ENCODE peak calls at places on chromosomes 11 and 22, in eight cellular contexts. I, V, Z, A, J, H, M and X are unnamed samples.

GRCh38 chr11:61150656-61151544 is 10.3 kb downstream of the VPS37C start:
- DNase-seq in I (no peak), V (no peak), Z (no peak), A (no peak), J (no peak), H (no peak), M (no peak), X (no peak)

GRCh38 chr22:36238348-36239149 is 778 bp downstream of the APOL2 start:
- DNase-seq in I (no peak), V (no peak), Z (peak; percentile 53), A (peak; percentile 43), J (no peak), H (no peak), M (no peak), X (peak; percentile 49)

GRCh38 chr11:69883292-69884255 is 64.4 kb upstream of the FGF3 start:
- DNase-seq in I (no peak), V (no peak), Z (no peak), A (no peak), J (peak; percentile 18), H (no peak), M (no peak), X (no peak)

GRCh38 chr11:128335729-128336128 is 251.6 kb downstream of the ETS1 start:
- DNase-seq in I (no peak), V (no peak), Z (no peak), A (no peak), J (no peak), H (no peak), M (no peak), X (no peak)

GRCh38 chr11:86761978-86762377 is 38.4 kb upstream of the PRSS23 start:
- DNase-seq in I (no peak), V (no peak), Z (no peak), A (no peak), J (no peak), H (no peak), M (peak; percentile 72), X (no peak)

GRCh38 chr11:13098067-13098466 is 89.0 kb downstream of the RASSF10 start:
- DNase-seq in I (no peak), V (no peak), Z (no peak), A (no peak), J (no peak), H (no peak), M (no peak), X (peak; percentile 70)

GRCh38 chr11:114683007-114683406 is 4.7 kb downstream of the NXPE2 start:
- DNase-seq in I (no peak), V (no peak), Z (no peak), A (no peak), J (no peak), H (no peak), M (no peak), X (no peak)

GRCh38 chr11:86185346-86185745 is 59.2 kb upstream of the EED start:
- DNase-seq in I (no peak), V (no peak), Z (no peak), A (no peak), J (no peak), H (no peak), M (no peak), X (no peak)

GRCh38 chr11:6862961-6863360 is at the start of gene OR10A2:
- DNase-seq in I (no peak), V (no peak), Z (no peak), A (no peak), J (no peak), H (no peak), M (peak; percentile 10), X (no peak)

GRCh38 chr11:57425565-57426438 is 1.1 kb downstream of the SLC43A3 start:
- DNase-seq in I (peak; percentile 43), V (no peak), Z (peak; percentile 45), A (peak; percentile 51), J (peak; percentile 78), H (no peak), M (peak; percentile 14), X (peak; percentile 71)

GRCh38 chr11:124602193-124602592 is 9.0 kb upstream of the PANX3 start:
- DNase-seq in I (no peak), V (no peak), Z (no peak), A (no peak), J (no peak), H (peak; percentile 3), M (peak; percentile 54), X (no peak)

GRCh38 chr11:61497876-61498275 is 10.7 kb upstream of the LRRC10B start:
- DNase-seq in I (no peak), V (no peak), Z (no peak), A (no peak), J (no peak), H (no peak), M (no peak), X (no peak)

GRCh38 chr11:134041349-134041748 is 27.5 kb upstream of the JAM3 start:
- DNase-seq in I (no peak), V (no peak), Z (no peak), A (no peak), J (no peak), H (no peak), M (no peak), X (no peak)

GRCh38 chr11:111775024-111775710 is 9.0 kb upstream of the PPP2R1B start:
- DNase-seq in I (peak; percentile 44), V (no peak), Z (no peak), A (peak; percentile 14), J (no peak), H (no peak), M (peak; percentile 50), X (peak; percentile 24)

GRCh38 chr11:111776398-111777093 is 10.4 kb upstream of the PPP2R1B start:
- DNase-seq in I (no peak), V (peak; percentile 44), Z (no peak), A (no peak), J (no peak), H (no peak), M (no peak), X (no peak)

GRCh38 chr11:111779118-111779517 is 12.9 kb upstream of the PPP2R1B start:
- DNase-seq in I (no peak), V (no peak), Z (no peak), A (no peak), J (no peak), H (no peak), M (no peak), X (no peak)

GRCh38 chr11:111778047-111778558 is 11.9 kb upstream of the PPP2R1B start:
- DNase-seq in I (no peak), V (no peak), Z (no peak), A (no peak), J (no peak), H (no peak), M (no peak), X (no peak)

DNA sequence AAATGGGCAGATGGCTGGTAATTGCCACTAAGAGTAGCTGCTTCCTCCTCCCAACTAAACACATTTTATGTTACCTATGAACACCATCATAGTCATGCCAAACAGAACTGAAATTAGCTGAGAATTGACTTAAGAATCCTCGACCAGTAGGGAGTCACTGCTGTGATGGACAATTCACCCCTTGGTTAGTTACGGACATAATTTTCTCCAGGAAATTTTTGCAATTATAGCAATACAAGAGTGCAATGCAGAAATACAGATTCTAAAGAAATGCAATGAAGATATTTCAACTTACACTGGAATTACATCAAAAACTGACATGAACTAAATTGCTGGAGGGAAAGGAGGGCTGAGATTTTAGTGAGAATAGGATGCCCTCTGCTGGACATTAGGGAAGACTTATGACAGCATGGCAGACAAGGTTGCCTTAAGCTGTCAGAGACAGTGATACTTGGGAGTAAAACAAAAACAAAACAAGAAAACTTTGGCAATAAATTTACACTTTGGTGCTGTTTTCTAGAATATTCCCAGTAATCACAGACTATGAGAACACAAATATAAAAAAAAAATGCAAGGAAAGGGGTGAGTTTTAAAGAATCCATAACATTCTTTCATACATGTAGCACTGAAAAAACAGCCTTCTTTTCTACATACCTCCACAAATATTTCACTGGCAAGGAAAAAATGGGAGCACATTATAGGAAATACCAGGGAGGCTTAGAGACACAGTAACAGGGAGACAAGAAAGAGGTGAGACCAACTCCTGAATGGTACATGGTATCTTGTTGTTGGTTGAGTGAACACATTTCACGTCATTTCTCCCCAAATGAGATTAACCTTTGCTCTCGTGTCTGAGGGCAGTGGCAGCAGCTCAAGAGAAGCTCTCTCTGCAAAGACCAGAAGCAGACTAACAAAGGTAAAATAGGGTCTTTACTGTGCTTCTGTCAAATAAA is 11.2 kb upstream of the PPP2R1B start:
- DNase-seq in I (no peak), V (peak; percentile 27), Z (peak; percentile 49), A (no peak), J (no peak), H (peak; percentile 53), M (peak; percentile 82), X (peak; percentile 30)
- TF ChIP-seq POLR2A in I (no peak), V (no peak), Z (no peak), A (no peak), J (no peak), H (no peak), M (no peak), X (no peak)

DNA sequence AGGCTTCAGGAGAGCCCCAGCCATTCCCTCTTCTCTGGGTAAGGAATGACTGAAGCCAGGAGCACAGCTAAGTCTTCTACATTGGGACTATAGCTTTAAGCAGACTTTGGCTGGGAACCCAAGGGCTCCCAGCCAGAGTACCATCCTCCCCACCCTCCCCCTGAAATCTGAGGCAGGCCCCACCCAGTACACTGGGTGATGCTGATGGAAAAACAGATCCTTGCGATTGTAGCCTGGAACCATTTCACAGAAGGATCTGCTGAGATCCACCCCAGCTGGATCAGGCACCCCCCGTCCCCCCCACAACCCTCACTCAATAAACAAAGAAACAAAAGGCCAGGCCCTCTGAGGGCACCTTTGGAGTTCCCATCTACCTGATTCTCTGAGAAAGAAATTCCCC is 39.8 kb downstream of the IL18BP start:
- DNase-seq in I (peak; percentile 60), V (no peak), Z (peak; percentile 83), A (peak; percentile 61), J (peak; percentile 81), H (no peak), M (peak; percentile 72), X (peak; percentile 80)
- TF ChIP-seq POLR2A in I (peak; percentile 73), V (no peak), Z (peak; percentile 71), A (no peak), J (no peak), H (no peak), M (no peak), X (no peak)

GRCh38 chr22:30325724-30326703 is 727 bp downstream of the TBC1D10A start:
- DNase-seq in I (no peak), V (peak; percentile 56), Z (peak; percentile 43), A (peak; percentile 62), J (peak; percentile 80), H (no peak), M (no peak), X (peak; percentile 58)
- TF ChIP-seq POLR2A in I (no peak), V (no peak), Z (no peak), A (no peak), J (no peak), H (no peak), M (no peak), X (no peak)

DNA sequence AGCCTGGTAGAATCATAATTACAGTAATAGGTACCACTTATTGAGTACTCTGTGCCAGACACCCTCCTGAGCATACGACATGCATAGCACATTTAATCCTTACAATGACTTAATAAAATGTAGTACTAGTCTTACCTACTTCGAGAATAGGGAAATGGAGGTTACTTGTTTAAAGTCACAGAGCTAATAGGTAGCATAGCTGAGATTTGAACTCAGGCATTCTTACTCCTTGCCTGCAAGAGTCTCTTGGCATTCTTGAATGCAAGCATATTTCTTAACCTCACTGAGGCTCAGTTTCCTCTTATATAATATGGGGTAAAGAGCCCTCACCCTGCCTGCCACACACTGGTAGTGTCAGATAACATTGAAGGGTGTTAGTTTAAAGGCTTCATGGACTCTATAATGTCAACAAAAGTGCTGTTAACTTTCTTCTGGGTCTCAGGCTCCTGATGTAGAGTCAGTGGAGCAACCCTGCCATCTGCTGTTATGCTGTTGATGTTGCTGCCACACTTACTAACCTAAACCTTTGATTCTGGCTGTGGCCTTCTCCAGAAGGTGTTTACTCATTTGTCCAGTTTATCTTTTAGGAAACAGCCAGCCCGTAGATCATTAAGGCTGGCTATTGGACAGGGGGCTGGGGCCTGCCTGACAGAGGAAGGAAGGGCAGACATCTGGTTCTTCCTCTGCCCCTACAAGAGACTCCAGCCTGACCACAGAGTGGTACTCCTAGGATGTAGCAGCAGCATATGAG is 18.9 kb downstream of the LIMK2 start:
- DNase-seq in I (no peak), V (no peak), Z (peak; percentile 44), A (peak; percentile 69), J (no peak), H (no peak), M (peak; percentile 74), X (peak; percentile 73)
- TF ChIP-seq POLR2A in I (no peak), V (no peak), Z (no peak), A (no peak), J (no peak), H (no peak), M (peak; percentile 40), X (no peak)